ENCODE peak calls at places on chromosome 4, in five cellular contexts. M is non-pigmented ciliary epithelial cell, G is ELR, V is aorta, R is left ventricle myocardium inferior. F is an unnamed sample.

GRCh38 chr4:73777612-73778011 is 37.2 kb downstream of the CXCL8 start:
- DNase-seq in M (no peak), R (no peak), V (no peak), G (peak), F (peak)

GRCh38 chr4:156476359-156476758 is 495.2 kb downstream of the PDGFC start:
- DNase-seq in V (no peak), M (peak), R (no peak), G (peak), F (no peak)

GRCh38 chr4:98617358-98618047 is 40.9 kb downstream of the TSPAN5 start:
- DNase-seq in M (no peak), G (no peak), V (no peak), R (no peak), F (no peak)

GRCh38 chr4:105560488-105560887 is 8.1 kb downstream of the ARHGEF38 start:
- DNase-seq in M (no peak), V (no peak), G (no peak), R (no peak), F (no peak)

GRCh38 chr4:6277935-6278800 is 8.5 kb downstream of the WFS1 start:
- DNase-seq in R (no peak), M (no peak), V (no peak), G (no peak), F (no peak)

GRCh38 chr4:150855981-150856510 is 159.0 kb downstream of the LRBA start:
- DNase-seq in G (no peak), R (no peak), M (no peak), V (no peak), F (no peak)

GRCh38 chr4:158112612-158113011 is 60.2 kb downstream of the GASK1B start:
- DNase-seq in R (no peak), G (no peak), M (no peak), V (no peak), F (no peak)

GRCh38 chr4:176902710-176903323 is 110.1 kb upstream of the VEGFC start:
- DNase-seq in M (peak), V (no peak), G (peak), R (no peak), F (no peak)

GRCh38 chr4:112183252-112183651 is 38.0 kb downstream of the FAM241A start:
- DNase-seq in M (peak), G (no peak), V (no peak), R (no peak), F (no peak)

GRCh38 chr4:100736651-100737450 is 219.0 kb upstream of the EMCN start:
- DNase-seq in V (no peak), M (peak), R (no peak), G (peak), F (no peak)

F was measured in right cardiac atrium.